ENCODE peak calls at places on chromosomes 13 and 19, in nine cellular contexts. Y is fibroblast of lung; G is CD8-positive, alpha-beta T cell; C is heart left ventricle; R is OCI-LY7; W is colonic mucosa; O is foreskin fibroblast; X is nephron progenitor cell; D is IMR-90. J is an unnamed sample.

GRCh38 chr19:11405846-11406643 is 13.1 kb downstream of the RGL3 start:
- DNase-seq in X (peak; percentile 61), G (no peak), D (no peak), Y (no peak), C (no peak), O (peak; percentile 27), R (no peak), W (no peak), J (no peak)

GRCh38 chr13:36029171-36029570 is 102.0 kb downstream of the DCLK1 start:
- DNase-seq in Y (peak; percentile 65), D (peak; percentile 5), R (no peak), X (no peak), O (peak; percentile 16), C (no peak), W (no peak), G (no peak), J (no peak)

GRCh38 chr19:32702010-32702409 is 10.4 kb downstream of the NUDT19 start:
- DNase-seq in W (no peak), O (no peak), G (no peak), C (no peak), X (no peak), D (no peak), Y (no peak), R (no peak), J (no peak)

GRCh38 chr13:98488736-98489135 is 88.2 kb downstream of the STK24 start:
- DNase-seq in G (no peak), O (no peak), R (peak; percentile 83), W (no peak), C (no peak), X (no peak), D (no peak), Y (no peak), J (no peak)

GRCh38 chr13:110242615-110243014 is 64.3 kb downstream of the COL4A1 start:
- DNase-seq in O (no peak), R (no peak), C (no peak), G (no peak), X (no peak), D (no peak), Y (no peak), W (no peak), J (no peak)

GRCh38 chr13:113552079-113552478 is 32.5 kb upstream of the TFDP1 start:
- DNase-seq in X (no peak), W (no peak), G (no peak), R (no peak), C (peak; percentile 30), Y (no peak), D (no peak), O (no peak), J (no peak)

GRCh38 chr13:48625396-48626076 is 28.2 kb upstream of the CYSLTR2 start:
- DNase-seq in W (no peak), X (no peak), R (no peak), C (no peak), G (no peak), D (no peak), Y (no peak), O (no peak), J (no peak)

GRCh38 chr13:32811297-32811800 is 204.9 kb upstream of the KL start:
- DNase-seq in C (no peak), O (peak; percentile 49), R (no peak), W (peak; percentile 31), D (no peak), Y (no peak), G (no peak), X (peak; percentile 26), J (no peak)

GRCh38 chr19:10424011-10424637 is 3.8 kb downstream of the PDE4A start:
- DNase-seq in Y (peak; percentile 61), O (peak; percentile 86), R (peak; percentile 74), X (peak; percentile 95), D (peak; percentile 68), W (peak; percentile 88), C (peak; percentile 83), G (no peak), J (peak; percentile 89)

GRCh38 chr19:51810228-51810627 is 15.3 kb downstream of the FPR3 start:
- DNase-seq in C (peak; percentile 39), X (no peak), Y (no peak), W (no peak), D (no peak), R (no peak), O (no peak), G (no peak), J (no peak)

GRCh38 chr19:14731200-14731599 is 41.4 kb downstream of the ZNF333 start:
- DNase-seq in G (no peak), Y (no peak), X (no peak), O (no peak), D (no peak), W (no peak), R (no peak), C (no peak), J (no peak)

GRCh38 chr13:76822691-76823267 is 63.4 kb downstream of the KCTD12 start:
- DNase-seq in X (no peak), O (peak; percentile 73), Y (peak; percentile 60), W (no peak), R (peak; percentile 8), G (no peak), D (peak; percentile 34), C (no peak), J (no peak)

GRCh38 chr13:30898721-30899188 is 7.3 kb upstream of the MEDAG start:
- DNase-seq in Y (peak; percentile 97), D (peak; percentile 98), O (peak; percentile 92), R (no peak), G (no peak), W (no peak), C (peak; percentile 41), X (no peak), J (no peak)

GRCh38 chr13:98697833-98698232 is 54.6 kb downstream of the SLC15A1 start:
- DNase-seq in D (no peak), R (no peak), C (no peak), G (no peak), W (no peak), Y (no peak), O (no peak), X (no peak), J (no peak)

GRCh38 chr13:72782717-72783116 is 784 bp downstream of the PIBF1 start:
- DNase-seq in Y (peak; percentile 34), D (peak; percentile 10), W (no peak), C (no peak), R (peak; percentile 10), X (peak; percentile 8), O (peak; percentile 15), G (no peak), J (no peak)

GRCh38 chr13:76860706-76861105 is 25.5 kb downstream of the KCTD12 start:
- DNase-seq in X (no peak), W (no peak), O (no peak), C (no peak), D (no peak), Y (no peak), R (no peak), G (no peak), J (no peak)

GRCh38 chr13:112525306-112525945 is 62.5 kb downstream of the TUBGCP3 start:
- DNase-seq in X (no peak), Y (no peak), D (peak; percentile 8), G (no peak), C (no peak), R (no peak), O (no peak), W (no peak), J (no peak)

GRCh38 chr19:51799311-51799997 is 4.5 kb downstream of the FPR3 start:
- DNase-seq in Y (peak; percentile 97), X (no peak), G (no peak), W (peak; percentile 46), D (peak; percentile 94), O (peak; percentile 94), C (peak; percentile 95), R (no peak), J (no peak)

GRCh38 chr19:11058246-11059030 is 30.8 kb upstream of the LDLR start:
- DNase-seq in R (no peak), O (no peak), C (no peak), Y (no peak), G (no peak), X (no peak), D (no peak), W (no peak), J (no peak)

GRCh38 chr19:18603255-18603957 is 3.2 kb downstream of the CRLF1 start:
- DNase-seq in X (peak; percentile 52), D (no peak), W (no peak), C (no peak), R (no peak), G (no peak), Y (no peak), O (peak; percentile 46), J (no peak)
- TF ChIP-seq CTCF in X (peak; percentile 34), D (no peak), W (no peak), C (peak; percentile 10), R (peak; percentile 20), G (no peak), Y (peak; percentile 12), O (no peak), J (peak; percentile 43)

GRCh38 chr19:56131651-56132050 is 9.4 kb upstream of the ZNF444 start:
- DNase-seq in X (no peak), Y (no peak), D (no peak), G (no peak), R (no peak), W (no peak), C (no peak), O (no peak), J (no peak)
- TF ChIP-seq CTCF in X (no peak), Y (no peak), D (no peak), G (no peak), R (no peak), W (no peak), C (no peak), O (no peak), J (no peak)

GRCh38 chr19:17932485-17933338 is at the start of gene CCDC124:
- DNase-seq in Y (peak; percentile 92), G (peak; percentile 87), O (peak; percentile 97), C (peak; percentile 93), X (peak; percentile 90), D (peak; percentile 89), W (peak; percentile 93), R (peak; percentile 96), J (peak; percentile 81)
- TF ChIP-seq CTCF in Y (peak; percentile 86), G (peak; percentile 89), O (peak; percentile 94), C (peak; percentile 89), X (peak; percentile 86), D (peak; percentile 99), W (peak; percentile 80), R (peak; percentile 98), J (peak; percentile 93)

GRCh38 chr19:33998302-33998701 is 174.0 kb upstream of the LSM14A start:
- DNase-seq in X (no peak), W (no peak), Y (no peak), C (no peak), O (no peak), D (no peak), G (no peak), R (no peak), J (no peak)

GRCh38 chr19:33997690-33998089 is 174.6 kb upstream of the LSM14A start:
- DNase-seq in C (no peak), O (peak; percentile 2), Y (peak; percentile 3), G (no peak), X (no peak), W (no peak), R (no peak), D (no peak), J (no peak)

DNA sequence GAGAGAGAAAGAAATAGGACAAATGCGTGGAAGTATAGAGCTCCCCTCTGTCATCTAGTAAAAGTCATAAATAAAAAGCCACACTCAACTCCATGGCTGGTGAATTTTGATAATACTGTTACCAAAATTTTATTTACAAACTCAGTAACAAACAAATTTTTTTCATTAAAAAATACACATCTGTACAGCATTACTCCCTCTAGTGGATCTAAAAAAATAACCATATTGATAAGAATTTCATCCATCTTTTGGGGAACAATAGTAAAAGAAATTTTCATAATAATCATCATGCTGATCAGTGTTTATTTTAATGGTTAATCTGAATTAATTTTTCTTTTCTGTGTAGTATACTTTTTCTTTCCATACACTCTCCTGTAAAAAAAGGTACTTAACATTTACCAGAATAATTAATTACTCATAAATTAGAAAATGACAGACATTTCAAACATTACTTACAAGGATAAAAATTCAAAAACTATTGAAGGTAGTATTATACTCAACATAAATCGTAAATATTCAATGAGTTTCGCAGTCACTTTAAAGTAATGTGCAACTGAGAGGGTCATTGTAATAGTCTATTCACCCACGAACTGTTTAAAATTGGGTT is 173.5 kb upstream of the LSM14A start:
- DNase-seq in D (no peak), R (peak; percentile 7), C (no peak), G (no peak), X (no peak), Y (peak; percentile 26), O (peak; percentile 9), W (no peak), J (no peak)
- TF ChIP-seq CTCF in D (peak; percentile 43), R (peak; percentile 74), C (peak; percentile 67), G (peak; percentile 30), X (peak; percentile 30), Y (no peak), O (peak; percentile 18), W (peak; percentile 23), J (peak; percentile 70)

J was measured in neural crest cell.